ENCODE peak calls at places on chromosomes 4 and X, in seven cellular contexts. K, U, Z, B, D, N and I are unnamed samples.

GRCh38 chr4:170853422-170854021 is 763.8 kb upstream of the AADAT start:
- DNase-seq in D (peak), K (peak), N (peak), B (peak), Z (peak), U (no peak), I (no peak)

GRCh38 chr4:147104768-147105167 is 159.1 kb upstream of the TTC29 start:
- DNase-seq in U (no peak), N (no peak), Z (no peak), B (no peak), D (no peak), K (no peak), I (no peak)

GRCh38 chrX:78548012-78548411 is 111.1 kb downstream of the RTL3 start:
- DNase-seq in B (no peak), Z (no peak), D (no peak), U (no peak), N (no peak), K (no peak), I (no peak)

GRCh38 chr4:30847958-30848357 is 127.8 kb downstream of the PCDH7 start:
- DNase-seq in U (no peak), N (no peak), K (no peak), D (no peak), B (no peak), Z (no peak), I (no peak)

GRCh38 chr4:75634281-75634680 is 4.0 kb upstream of the CDKL2 start:
- DNase-seq in U (no peak), N (no peak), B (no peak), K (no peak), D (no peak), Z (no peak), I (no peak)

GRCh38 chr4:127533028-127533700 is 99.6 kb upstream of the INTU start:
- DNase-seq in Z (no peak), K (peak), B (peak), N (no peak), U (no peak), D (no peak), I (no peak)

GRCh38 chrX:73478961-73479360 is 32.1 kb downstream of the CDX4 start:
- DNase-seq in N (no peak), K (no peak), B (no peak), U (no peak), D (no peak), Z (no peak), I (no peak)

GRCh38 chr4:181688416-181688815 is 554.8 kb upstream of the TENM3 start:
- DNase-seq in N (no peak), D (no peak), U (no peak), K (no peak), B (no peak), Z (no peak), I (no peak)

GRCh38 chrX:9738146-9738545 is 27.5 kb downstream of the GPR143 start:
- DNase-seq in D (no peak), U (no peak), N (no peak), B (no peak), K (no peak), Z (no peak), I (no peak)

GRCh38 chr4:47741200-47741599 is 96.7 kb downstream of the CORIN start:
- DNase-seq in K (no peak), N (no peak), Z (no peak), D (no peak), B (peak), U (no peak), I (no peak)